ENCODE peak calls at places on chromosome 18, in six cellular contexts. Y is PC-3, R is Peyer's patch, C is fibroblast of lung, X is left lung, K is tibial nerve. T is an unnamed sample. For H3K4me1, the result is how much of the 10 kb centered on the place peaks cover.

GRCh38 chr18:37487400-37487831 is 78.2 kb downstream of the CELF4 start:
- DNase-seq in Y (no peak), R (no peak), C (no peak), X (no peak), K (no peak), T (no peak)

GRCh38 chr18:32552421-32553030 is 81.8 kb upstream of the GAREM1 start:
- DNase-seq in Y (peak), R (peak), C (peak), X (no peak), K (peak), T (peak)

GRCh38 chr18:23721711-23722479 is 32.6 kb downstream of the LAMA3 start:
- DNase-seq in Y (no peak), R (no peak), C (peak), X (no peak), K (no peak), T (no peak)

GRCh38 chr18:63120541-63121059 is 199.0 kb downstream of the BCL2 start:
- DNase-seq in Y (no peak), R (no peak), C (no peak), X (no peak), K (no peak), T (no peak)

GRCh38 chr18:23998811-23999210 is 15.7 kb upstream of the TTC39C start:
- DNase-seq in Y (peak), R (no peak), C (peak), X (no peak), K (no peak), T (no peak)

GRCh38 chr18:51537487-51537886 is 340.0 kb upstream of the MEX3C start:
- DNase-seq in Y (peak), R (peak), C (peak), X (no peak), K (no peak), T (no peak)

GRCh38 chr18:31161757-31162418 is 768 bp downstream of the DSC1 start:
- DNase-seq in Y (no peak), R (no peak), C (peak), X (no peak), K (no peak), T (no peak)

GRCh38 chr18:55998071-55998522 is 410.1 kb upstream of the TCF4 start:
- DNase-seq in Y (no peak), R (no peak), C (peak), X (peak), K (no peak), T (no peak)

GRCh38 chr18:28584726-28585125 is 407.8 kb upstream of the CDH2 start:
- DNase-seq in Y (peak), R (no peak), C (peak), X (no peak), K (no peak), T (no peak)

GRCh38 chr18:48829443-48830149 is 121.2 kb downstream of the SMAD7 start:
- DNase-seq in Y (no peak), R (peak), C (no peak), X (no peak), K (no peak), T (no peak)

GRCh38 chr18:36412778-36413177 is 115.3 kb downstream of the FHOD3 start:
- DNase-seq in Y (peak), R (no peak), C (no peak), X (no peak), K (no peak), T (peak)
- TF ChIP-seq CTCF in Y (peak), R (no peak), C (peak), X (no peak), K (no peak), T (no peak)

GRCh38 chr18:58756596-58757240 is 85.5 kb downstream of the MALT1 start:
- DNase-seq in Y (no peak), R (no peak), C (no peak), X (no peak), K (no peak), T (no peak)

GRCh38 chr18:58755304-58756010 is 84.2 kb downstream of the MALT1 start:
- DNase-seq in Y (no peak), R (peak), C (no peak), X (peak), K (no peak), T (peak)

GRCh38 chr18:58754544-58755068 is 83.3 kb downstream of the MALT1 start:
- DNase-seq in Y (no peak), R (peak), C (peak), X (peak), K (no peak), T (peak)

GRCh38 chr18:58753976-58754375 is 82.7 kb downstream of the MALT1 start:
- DNase-seq in Y (no peak), R (no peak), C (no peak), X (no peak), K (no peak), T (no peak)

GRCh38 chr18:58756148-58756547 is 84.9 kb downstream of the MALT1 start:
- DNase-seq in Y (no peak), R (no peak), C (no peak), X (peak), K (no peak), T (no peak)
- H3K4me3 ChIP-seq in Y (no peak), R (no peak), C (no peak), X (no peak), K (no peak), T (no peak)

DNA sequence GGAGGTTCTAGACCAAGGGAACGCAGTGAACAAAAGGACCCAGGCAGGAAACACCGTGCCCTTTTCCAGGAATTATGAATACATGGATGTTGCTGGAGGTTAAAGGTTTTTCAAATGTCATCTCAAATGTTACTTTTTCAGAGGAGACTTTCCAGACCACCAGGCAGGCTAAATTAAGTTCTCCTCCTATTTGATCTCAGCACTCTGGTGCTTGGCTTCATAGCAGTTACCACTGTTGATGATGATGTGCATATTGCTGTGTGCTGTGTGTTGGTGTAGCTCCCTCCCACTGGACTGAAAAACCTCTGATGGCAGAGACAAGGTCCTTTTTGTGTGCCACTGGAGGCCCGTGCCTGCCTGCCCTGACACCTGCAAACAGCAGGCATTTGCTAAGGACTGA is 137.3 kb upstream of the PTPRM start:
- DNase-seq in Y (no peak), R (no peak), C (no peak), X (no peak), K (no peak), T (no peak)
- H3K4me1 ChIP-seq in Y (under half), R (under half), C (under half), X (under half), K (under half), T (under half)

DNA sequence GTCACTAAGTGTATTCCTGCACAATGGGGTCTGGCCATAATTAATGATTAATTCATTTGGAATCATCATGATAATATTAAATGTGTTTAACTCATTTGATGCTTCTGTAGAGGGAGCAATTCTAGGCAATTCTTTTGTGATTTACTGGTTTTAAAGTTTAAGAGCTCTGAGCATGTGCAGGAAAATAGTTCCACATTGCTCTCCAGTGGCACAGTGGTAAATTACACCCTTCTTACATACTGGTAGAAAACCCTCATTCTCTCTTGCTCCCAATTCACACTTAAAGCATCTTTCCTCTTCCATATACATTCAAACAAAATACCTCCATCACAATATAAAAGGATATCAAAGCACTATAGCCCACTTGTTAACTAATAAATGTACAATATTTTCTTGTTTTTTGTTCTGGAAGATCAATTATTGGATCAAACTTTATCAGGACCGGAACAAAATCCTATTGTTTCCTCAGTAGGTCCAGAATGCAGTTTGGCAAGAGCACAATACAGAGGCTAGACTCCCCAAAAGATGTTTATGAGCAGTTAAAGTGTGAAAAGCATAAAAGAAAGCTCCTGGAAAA is 844.3 kb downstream of the MBD2 start:
- DNase-seq in Y (peak), R (no peak), C (peak), X (no peak), K (no peak), T (no peak)
- TF ChIP-seq CTCF in Y (peak), R (peak), C (no peak), X (peak), K (peak), T (no peak)